ENCODE peak calls at places on chromosomes 5 and 9, in eight cellular contexts. U, Q, Y, V, N, T, E and G are unnamed samples.

GRCh38 chr5:157198277-157199058 is 17.8 kb downstream of the ITK start:
- DNase-seq in U (no peak), Q (no peak), Y (no peak), V (no peak), N (no peak), T (peak), E (no peak), G (no peak)

GRCh38 chr5:88675758-88676636 is 207.0 kb downstream of the MEF2C start:
- DNase-seq in U (peak), Q (peak), Y (peak), V (no peak), N (peak), T (no peak), E (no peak), G (peak)

GRCh38 chr9:93088656-93089015 is 7.4 kb upstream of the CARD19 start:
- DNase-seq in U (no peak), Q (no peak), Y (peak), V (no peak), N (no peak), T (no peak), E (no peak), G (no peak)

GRCh38 chr9:113164536-113165300 is 13.9 kb downstream of the SLC31A2 start:
- DNase-seq in U (no peak), Q (peak), Y (no peak), V (no peak), N (no peak), T (no peak), E (peak), G (peak)

GRCh38 chr9:135524130-135524861 is 3.1 kb downstream of the LCN1 start:
- DNase-seq in U (peak), Q (peak), Y (no peak), V (no peak), N (no peak), T (no peak), E (no peak), G (no peak)

GRCh38 chr9:87722393-87722792 is 3.5 kb upstream of the CTSL start:
- DNase-seq in U (no peak), Q (no peak), Y (no peak), V (no peak), N (no peak), T (no peak), E (no peak), G (no peak)

GRCh38 chr5:34484591-34485228 is 171.4 kb upstream of the RAI14 start:
- DNase-seq in U (no peak), Q (no peak), Y (no peak), V (no peak), N (no peak), T (no peak), E (no peak), G (no peak)

GRCh38 chr5:76583163-76584047 is 39.8 kb downstream of the F2RL2 start:
- DNase-seq in U (no peak), Q (peak), Y (no peak), V (no peak), N (peak), T (no peak), E (peak), G (no peak)

GRCh38 chr9:133067813-133068212 is 6.0 kb downstream of the CEL start:
- DNase-seq in U (peak), Q (no peak), Y (no peak), V (no peak), N (peak), T (no peak), E (no peak), G (no peak)

GRCh38 chr9:137020771-137021573 is 7.1 kb downstream of the ABCA2 start:
- DNase-seq in U (no peak), Q (no peak), Y (no peak), V (no peak), N (no peak), T (no peak), E (no peak), G (peak)

GRCh38 chr5:174091006-174091578 is 45.6 kb downstream of the NSG2 start:
- DNase-seq in U (no peak), Q (no peak), Y (no peak), V (no peak), N (no peak), T (no peak), E (no peak), G (peak)

GRCh38 chr9:88747768-88748167 is 212.8 kb downstream of the NXNL2 start:
- DNase-seq in U (no peak), Q (peak), Y (no peak), V (no peak), N (peak), T (no peak), E (peak), G (no peak)

GRCh38 chr5:116751684-116752083 is 177.1 kb upstream of the SEMA6A start:
- DNase-seq in U (no peak), Q (no peak), Y (no peak), V (no peak), N (no peak), T (no peak), E (no peak), G (no peak)

GRCh38 chr5:147092044-147092443 is 142.8 kb upstream of the STK32A start:
- DNase-seq in U (no peak), Q (no peak), Y (no peak), V (no peak), N (no peak), T (no peak), E (no peak), G (no peak)

GRCh38 chr5:36688722-36689121 is 82.3 kb downstream of the SLC1A3 start:
- DNase-seq in U (no peak), Q (no peak), Y (no peak), V (no peak), N (peak), T (no peak), E (peak), G (no peak)

GRCh38 chr5:74296685-74297084 is 343.8 kb downstream of the ENC1 start:
- DNase-seq in U (no peak), Q (no peak), Y (no peak), V (no peak), N (peak), T (no peak), E (peak), G (no peak)

GRCh38 chr5:81971086-81971693 is 633 bp upstream of the ATG10 start:
- DNase-seq in U (no peak), Q (peak), Y (no peak), V (peak), N (peak), T (no peak), E (peak), G (peak)

GRCh38 chr9:130662099-130662926 is 2.1 kb upstream of the PRDM12 start:
- DNase-seq in U (no peak), Q (no peak), Y (no peak), V (no peak), N (no peak), T (no peak), E (no peak), G (no peak)

GRCh38 chr5:163261647-163262269 is 175.6 kb upstream of the CCNG1 start:
- DNase-seq in U (no peak), Q (no peak), Y (no peak), V (no peak), N (peak), T (no peak), E (no peak), G (no peak)